ENCODE peak calls at places on chromosomes 11 and 22, in five cellular contexts. G is body of pancreas, V is A172, H is T follicular helper cell, W is stromal cell of bone marrow. Y is an unnamed sample.

GRCh38 chr22:44930016-44930710 is 79.6 kb downstream of the PHF21B start:
- DNase-seq in V (no peak), W (no peak), H (no peak), G (no peak), Y (no peak)

GRCh38 chr11:12871788-12872321 is 137.3 kb upstream of the RASSF10 start:
- DNase-seq in H (no peak), V (no peak), W (no peak), G (no peak), Y (no peak)

GRCh38 chr11:65810046-65810868 is 23.4 kb downstream of the OVOL1 start:
- DNase-seq in H (no peak), V (no peak), W (no peak), G (no peak), Y (no peak)

GRCh38 chr22:50437511-50438304 is 37.1 kb downstream of the SBF1 start:
- DNase-seq in V (no peak), H (no peak), W (no peak), G (no peak), Y (no peak)

GRCh38 chr11:124415356-124415923 is 9.2 kb downstream of the OR8B4 start:
- DNase-seq in G (no peak), V (peak; percentile 14), H (no peak), W (peak; percentile 18), Y (no peak)

GRCh38 chr11:131688056-131688693 is 317.8 kb downstream of the NTM start:
- DNase-seq in G (peak; percentile 54), V (no peak), W (no peak), H (no peak), Y (peak; percentile 27)

GRCh38 chr11:35398881-35399280 is 20.5 kb downstream of the SLC1A2 start:
- DNase-seq in H (no peak), W (no peak), V (no peak), G (no peak), Y (no peak)

GRCh38 chr22:19723165-19723989 is at the start of gene GP1BB:
- DNase-seq in H (no peak), G (peak; percentile 60), V (no peak), W (no peak), Y (no peak)

GRCh38 chr22:19807161-19807913 is 46.8 kb downstream of the TBX1 start:
- DNase-seq in G (no peak), H (no peak), V (no peak), W (no peak), Y (no peak)

GRCh38 chr11:66190776-66191175 is 77.7 kb upstream of the RAB1B start:
- DNase-seq in H (no peak), V (no peak), G (no peak), W (no peak), Y (no peak)

GRCh38 chr11:79438631-79439429 is 2.0 kb downstream of the TENM4 start:
- DNase-seq in W (no peak), G (peak; percentile 30), V (no peak), H (no peak), Y (no peak)

GRCh38 chr11:122714021-122714420 is 58.5 kb downstream of the UBASH3B start:
- DNase-seq in H (no peak), W (no peak), V (no peak), G (no peak), Y (no peak)

GRCh38 chr11:76972051-76972450 is 62.1 kb upstream of the B3GNT6 start:
- DNase-seq in H (no peak), V (no peak), W (no peak), G (no peak), Y (no peak)

GRCh38 chr11:58923300-58923788 is 15.9 kb upstream of the GLYATL1 start:
- DNase-seq in G (peak; percentile 17), H (no peak), W (no peak), V (peak; percentile 21), Y (no peak)

GRCh38 chr22:36197601-36198146 is 3.9 kb downstream of the APOL4 start:
- DNase-seq in V (peak; percentile 4), W (no peak), H (no peak), G (no peak), Y (no peak)

GRCh38 chr11:44623716-44624491 is 58.4 kb downstream of the CD82 start:
- DNase-seq in G (no peak), V (no peak), W (no peak), H (no peak), Y (peak; percentile 8)

GRCh38 chr11:8227156-8228152 is 36.2 kb downstream of the LMO1 start:
- DNase-seq in H (no peak), W (no peak), G (no peak), V (peak; percentile 57), Y (no peak)

GRCh38 chr22:21629262-21630149 is at the start of gene YDJC:
- DNase-seq in V (peak; percentile 42), G (peak; percentile 97), W (peak; percentile 77), H (peak; percentile 94), Y (peak; percentile 91)

GRCh38 chr11:60265373-60266214 is 14.9 kb upstream of the MS4A4A start:
- DNase-seq in H (no peak), V (peak; percentile 31), W (no peak), G (no peak), Y (no peak)

GRCh38 chr11:13942908-13943505 is 19.5 kb upstream of the SPON1 start:
- DNase-seq in V (peak; percentile 87), G (no peak), H (no peak), W (peak; percentile 33), Y (no peak)

GRCh38 chr11:45280449-45280848 is 5.7 kb downstream of the SYT13 start:
- DNase-seq in V (peak; percentile 14), H (no peak), G (no peak), W (no peak), Y (no peak)

GRCh38 chr11:83493034-83493433 is 206.9 kb upstream of the CCDC90B start:
- DNase-seq in W (no peak), H (no peak), V (no peak), G (no peak), Y (no peak)

GRCh38 chr11:38937709-38938108 is 2339.7 kb upstream of the RAG2 start:
- DNase-seq in G (no peak), H (no peak), V (peak; percentile 20), W (no peak), Y (no peak)

GRCh38 chr11:62664405-62665074 is 470 bp downstream of the C11orf98 start:
- DNase-seq in G (peak; percentile 69), V (peak; percentile 59), H (peak; percentile 37), W (no peak), Y (peak; percentile 47)

GRCh38 chr11:111162306-111162705 is 83.2 kb upstream of the POU2AF2 start:
- DNase-seq in G (no peak), V (no peak), W (peak; percentile 15), H (no peak), Y (no peak)

GRCh38 chr22:35882226-35883027 is 146.2 kb downstream of the RBFOX2 start:
- DNase-seq in G (no peak), H (no peak), V (no peak), W (no peak), Y (no peak)

GRCh38 chr22:32042924-32043323 is at the start of gene SLC5A1:
- DNase-seq in W (no peak), V (no peak), G (peak; percentile 86), H (no peak), Y (no peak)

GRCh38 chr11:76194872-76195668 is 11.2 kb downstream of the WNT11 start:
- DNase-seq in V (no peak), G (no peak), W (no peak), H (no peak), Y (no peak)

GRCh38 chr11:122059565-122059964 is 56.5 kb downstream of the BLID start:
- DNase-seq in W (no peak), V (no peak), G (no peak), H (no peak), Y (no peak)

GRCh38 chr11:110434952-110435779 is 5.4 kb downstream of the FDX1 start:
- DNase-seq in G (peak; percentile 73), V (no peak), W (no peak), H (no peak), Y (no peak)

GRCh38 chr22:17706451-17706900 is 67.8 kb downstream of the BID start:
- DNase-seq in W (peak; percentile 95), H (no peak), G (peak; percentile 32), V (peak; percentile 89), Y (peak; percentile 21)

GRCh38 chr11:65047581-65048422 is 6.8 kb downstream of the SAC3D1 start:
- DNase-seq in G (no peak), V (no peak), H (no peak), W (no peak), Y (no peak)

GRCh38 chr11:111195192-111195591 is 50.3 kb upstream of the POU2AF2 start:
- DNase-seq in V (no peak), H (no peak), W (no peak), G (no peak), Y (no peak)